ENCODE peak calls at places on chromosomes 6 and 20, in eight cellular contexts. One of them, this sample, is unnamed.

GRCh38 chr6:87105823-87106222 is 10.9 kb upstream of the CGA start:
- DNase-seq in K562: no peak
- DNase-seq in psoas muscle: no peak
- DNase-seq in GM23338: no peak
- DNase-seq in lung: no peak
- DNase-seq in fibroblast of mammary gland: no peak
- DNase-seq in CD8-positive, alpha-beta T cell: no peak
- DNase-seq in fibroblast of the aortic adventitia: peak
- DNase-seq in this sample: no peak

GRCh38 chr20:4136078-4136966 is 121.0 kb upstream of the RNF24 start:
- DNase-seq in K562: no peak
- DNase-seq in psoas muscle: no peak
- DNase-seq in GM23338: no peak
- DNase-seq in lung: no peak
- DNase-seq in fibroblast of mammary gland: no peak
- DNase-seq in CD8-positive, alpha-beta T cell: no peak
- DNase-seq in fibroblast of the aortic adventitia: no peak
- DNase-seq in this sample: no peak

GRCh38 chr6:30685977-30686907 is at the start of gene PPP1R18:
- DNase-seq in K562: peak
- DNase-seq in psoas muscle: peak
- DNase-seq in GM23338: peak
- DNase-seq in lung: peak
- DNase-seq in fibroblast of mammary gland: peak
- DNase-seq in CD8-positive, alpha-beta T cell: peak
- DNase-seq in fibroblast of the aortic adventitia: peak
- DNase-seq in this sample: peak

GRCh38 chr20:62203378-62204030 is 16.6 kb downstream of the HRH3 start:
- DNase-seq in K562: no peak
- DNase-seq in psoas muscle: peak
- DNase-seq in GM23338: no peak
- DNase-seq in lung: no peak
- DNase-seq in fibroblast of mammary gland: peak
- DNase-seq in CD8-positive, alpha-beta T cell: no peak
- DNase-seq in fibroblast of the aortic adventitia: no peak
- DNase-seq in this sample: no peak

GRCh38 chr6:52663120-52663934 is 7.6 kb upstream of the TMEM14A start:
- DNase-seq in K562: peak
- DNase-seq in psoas muscle: no peak
- DNase-seq in GM23338: peak
- DNase-seq in lung: peak
- DNase-seq in fibroblast of mammary gland: peak
- DNase-seq in CD8-positive, alpha-beta T cell: peak
- DNase-seq in fibroblast of the aortic adventitia: peak
- DNase-seq in this sample: peak

GRCh38 chr6:105193647-105194046 is 13.8 kb upstream of the POPDC3 start:
- DNase-seq in K562: no peak
- DNase-seq in psoas muscle: no peak
- DNase-seq in GM23338: no peak
- DNase-seq in lung: no peak
- DNase-seq in fibroblast of mammary gland: peak
- DNase-seq in CD8-positive, alpha-beta T cell: no peak
- DNase-seq in fibroblast of the aortic adventitia: peak
- DNase-seq in this sample: no peak

GRCh38 chr20:7742479-7742878 is 197.8 kb downstream of the HAO1 start:
- DNase-seq in K562: no peak
- DNase-seq in psoas muscle: no peak
- DNase-seq in GM23338: no peak
- DNase-seq in lung: no peak
- DNase-seq in fibroblast of mammary gland: peak
- DNase-seq in CD8-positive, alpha-beta T cell: no peak
- DNase-seq in fibroblast of the aortic adventitia: peak
- DNase-seq in this sample: no peak

GRCh38 chr6:6886160-6886885 is 221.4 kb upstream of the RREB1 start:
- DNase-seq in K562: peak
- DNase-seq in psoas muscle: peak
- DNase-seq in GM23338: no peak
- DNase-seq in lung: no peak
- DNase-seq in fibroblast of mammary gland: no peak
- DNase-seq in CD8-positive, alpha-beta T cell: no peak
- DNase-seq in fibroblast of the aortic adventitia: no peak
- DNase-seq in this sample: no peak

GRCh38 chr20:62629864-62630470 is 12.3 kb upstream of the SLCO4A1 start:
- DNase-seq in K562: no peak
- DNase-seq in psoas muscle: no peak
- DNase-seq in GM23338: no peak
- DNase-seq in lung: no peak
- DNase-seq in fibroblast of mammary gland: no peak
- DNase-seq in CD8-positive, alpha-beta T cell: no peak
- DNase-seq in fibroblast of the aortic adventitia: no peak
- DNase-seq in this sample: no peak

GRCh38 chr20:13953227-13953626 is 37.2 kb downstream of the SEL1L2 start:
- DNase-seq in K562: no peak
- DNase-seq in psoas muscle: no peak
- DNase-seq in GM23338: peak
- DNase-seq in lung: no peak
- DNase-seq in fibroblast of mammary gland: no peak
- DNase-seq in CD8-positive, alpha-beta T cell: no peak
- DNase-seq in fibroblast of the aortic adventitia: no peak
- DNase-seq in this sample: no peak

GRCh38 chr20:61938839-61939690 is 126.6 kb downstream of the TAF4 start:
- DNase-seq in K562: no peak
- DNase-seq in psoas muscle: peak
- DNase-seq in GM23338: no peak
- DNase-seq in lung: no peak
- DNase-seq in fibroblast of mammary gland: no peak
- DNase-seq in CD8-positive, alpha-beta T cell: no peak
- DNase-seq in fibroblast of the aortic adventitia: no peak
- DNase-seq in this sample: no peak

GRCh38 chr6:11069760-11070159 is 23.9 kb upstream of the SMIM13 start:
- DNase-seq in K562: no peak
- DNase-seq in psoas muscle: no peak
- DNase-seq in GM23338: no peak
- DNase-seq in lung: no peak
- DNase-seq in fibroblast of mammary gland: no peak
- DNase-seq in CD8-positive, alpha-beta T cell: no peak
- DNase-seq in fibroblast of the aortic adventitia: no peak
- DNase-seq in this sample: no peak

GRCh38 chr6:104123227-104123626 is 736.5 kb downstream of the HACE1 start:
- DNase-seq in K562: no peak
- DNase-seq in psoas muscle: no peak
- DNase-seq in GM23338: peak
- DNase-seq in lung: no peak
- DNase-seq in fibroblast of mammary gland: no peak
- DNase-seq in CD8-positive, alpha-beta T cell: no peak
- DNase-seq in fibroblast of the aortic adventitia: no peak
- DNase-seq in this sample: no peak

GRCh38 chr20:35270021-35270902 is 7.7 kb downstream of the MMP24OS start:
- DNase-seq in K562: no peak
- DNase-seq in psoas muscle: no peak
- DNase-seq in GM23338: no peak
- DNase-seq in lung: no peak
- DNase-seq in fibroblast of mammary gland: no peak
- DNase-seq in CD8-positive, alpha-beta T cell: no peak
- DNase-seq in fibroblast of the aortic adventitia: no peak
- DNase-seq in this sample: no peak

GRCh38 chr6:13188306-13188705 is 140.0 kb downstream of the TBC1D7 start:
- DNase-seq in K562: no peak
- DNase-seq in psoas muscle: no peak
- DNase-seq in GM23338: no peak
- DNase-seq in lung: no peak
- DNase-seq in fibroblast of mammary gland: no peak
- DNase-seq in CD8-positive, alpha-beta T cell: no peak
- DNase-seq in fibroblast of the aortic adventitia: no peak
- DNase-seq in this sample: no peak

GRCh38 chr6:624979-625378 is 31.9 kb downstream of the HUS1B start:
- DNase-seq in K562: peak
- DNase-seq in psoas muscle: no peak
- DNase-seq in GM23338: peak
- DNase-seq in lung: no peak
- DNase-seq in fibroblast of mammary gland: peak
- DNase-seq in CD8-positive, alpha-beta T cell: no peak
- DNase-seq in fibroblast of the aortic adventitia: peak
- DNase-seq in this sample: no peak

GRCh38 chr20:36344517-36345132 is 38.5 kb downstream of the DLGAP4 start:
- DNase-seq in K562: peak
- DNase-seq in psoas muscle: no peak
- DNase-seq in GM23338: peak
- DNase-seq in lung: no peak
- DNase-seq in fibroblast of mammary gland: peak
- DNase-seq in CD8-positive, alpha-beta T cell: no peak
- DNase-seq in fibroblast of the aortic adventitia: peak
- DNase-seq in this sample: no peak

GRCh38 chr20:14963262-14963663 is 625.9 kb upstream of the FLRT3 start:
- DNase-seq in K562: no peak
- DNase-seq in psoas muscle: no peak
- DNase-seq in GM23338: no peak
- DNase-seq in lung: no peak
- DNase-seq in fibroblast of mammary gland: peak
- DNase-seq in CD8-positive, alpha-beta T cell: no peak
- DNase-seq in fibroblast of the aortic adventitia: peak
- DNase-seq in this sample: no peak

GRCh38 chr6:215335-216034 is 76.8 kb upstream of the DUSP22 start:
- DNase-seq in K562: no peak
- DNase-seq in psoas muscle: no peak
- DNase-seq in GM23338: no peak
- DNase-seq in lung: peak
- DNase-seq in fibroblast of mammary gland: peak
- DNase-seq in CD8-positive, alpha-beta T cell: peak
- DNase-seq in fibroblast of the aortic adventitia: peak
- DNase-seq in this sample: no peak

GRCh38 chr6:166637001-166637400 is 9.9 kb upstream of the RPS6KA2 start:
- DNase-seq in K562: no peak
- DNase-seq in psoas muscle: no peak
- DNase-seq in GM23338: no peak
- DNase-seq in lung: no peak
- DNase-seq in fibroblast of mammary gland: no peak
- DNase-seq in CD8-positive, alpha-beta T cell: no peak
- DNase-seq in fibroblast of the aortic adventitia: no peak
- DNase-seq in this sample: no peak

DNA sequence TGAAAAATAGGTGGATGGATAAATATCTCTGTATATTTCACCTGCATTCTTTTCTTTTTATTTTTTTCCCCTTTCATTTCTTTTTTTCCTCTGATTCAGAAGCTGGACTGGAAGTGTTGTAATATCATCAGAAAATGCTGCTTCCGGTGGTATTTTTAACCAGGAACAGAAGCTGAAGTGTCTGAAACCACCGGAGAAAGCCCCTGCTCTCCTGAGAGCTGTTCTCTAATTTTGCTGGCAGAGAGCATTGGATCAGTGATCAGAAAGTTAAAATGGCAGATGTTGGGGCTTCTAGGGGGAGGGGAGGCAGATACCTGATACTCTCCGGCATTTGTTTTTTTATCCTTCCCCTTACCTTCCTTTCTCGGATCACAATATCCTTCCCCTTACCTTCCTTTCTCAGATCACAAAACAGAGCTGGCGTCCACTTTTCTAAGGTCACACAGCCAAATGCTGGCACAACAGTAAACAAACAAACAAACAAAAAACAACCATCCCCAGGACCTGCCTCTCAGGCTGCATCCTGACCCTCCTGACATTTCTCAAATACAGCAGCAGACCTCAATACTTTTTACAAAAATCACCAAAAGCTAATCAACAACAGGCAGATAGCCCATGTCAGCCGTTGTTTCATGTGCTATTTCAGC is 143.2 kb upstream of the ZNF217 start:
- DNase-seq in K562: no peak
- DNase-seq in psoas muscle: no peak
- DNase-seq in GM23338: peak
- DNase-seq in lung: no peak
- DNase-seq in fibroblast of mammary gland: peak
- DNase-seq in CD8-positive, alpha-beta T cell: no peak
- DNase-seq in fibroblast of the aortic adventitia: peak
- DNase-seq in this sample: no peak
- H3K4me3 ChIP-seq in K562: no peak
- H3K4me3 ChIP-seq in psoas muscle: peak
- H3K4me3 ChIP-seq in GM23338: peak
- H3K4me3 ChIP-seq in lung: no peak
- H3K4me3 ChIP-seq in fibroblast of mammary gland: no peak
- H3K4me3 ChIP-seq in CD8-positive, alpha-beta T cell: no peak
- H3K4me3 ChIP-seq in fibroblast of the aortic adventitia: no peak
- H3K4me3 ChIP-seq in this sample: no peak

GRCh38 chr6:132728616-132729015 is 14.8 kb upstream of the VNN1 start:
- DNase-seq in K562: no peak
- DNase-seq in psoas muscle: no peak
- DNase-seq in GM23338: peak
- DNase-seq in lung: no peak
- DNase-seq in fibroblast of mammary gland: no peak
- DNase-seq in CD8-positive, alpha-beta T cell: no peak
- DNase-seq in fibroblast of the aortic adventitia: no peak
- DNase-seq in this sample: no peak
- H3K4me3 ChIP-seq in K562: no peak
- H3K4me3 ChIP-seq in psoas muscle: no peak
- H3K4me3 ChIP-seq in GM23338: no peak
- H3K4me3 ChIP-seq in lung: no peak
- H3K4me3 ChIP-seq in fibroblast of mammary gland: no peak
- H3K4me3 ChIP-seq in CD8-positive, alpha-beta T cell: no peak
- H3K4me3 ChIP-seq in fibroblast of the aortic adventitia: no peak
- H3K4me3 ChIP-seq in this sample: no peak

GRCh38 chr20:2820084-2820895 is 4.1 kb downstream of the TMEM239 start:
- DNase-seq in K562: peak
- DNase-seq in psoas muscle: no peak
- DNase-seq in GM23338: peak
- DNase-seq in lung: peak
- DNase-seq in fibroblast of mammary gland: peak
- DNase-seq in CD8-positive, alpha-beta T cell: no peak
- DNase-seq in fibroblast of the aortic adventitia: peak
- DNase-seq in this sample: no peak
- H3K4me3 ChIP-seq in K562: no peak
- H3K4me3 ChIP-seq in psoas muscle: no peak
- H3K4me3 ChIP-seq in GM23338: peak
- H3K4me3 ChIP-seq in lung: no peak
- H3K4me3 ChIP-seq in fibroblast of mammary gland: no peak
- H3K4me3 ChIP-seq in CD8-positive, alpha-beta T cell: no peak
- H3K4me3 ChIP-seq in fibroblast of the aortic adventitia: no peak
- H3K4me3 ChIP-seq in this sample: no peak

DNA sequence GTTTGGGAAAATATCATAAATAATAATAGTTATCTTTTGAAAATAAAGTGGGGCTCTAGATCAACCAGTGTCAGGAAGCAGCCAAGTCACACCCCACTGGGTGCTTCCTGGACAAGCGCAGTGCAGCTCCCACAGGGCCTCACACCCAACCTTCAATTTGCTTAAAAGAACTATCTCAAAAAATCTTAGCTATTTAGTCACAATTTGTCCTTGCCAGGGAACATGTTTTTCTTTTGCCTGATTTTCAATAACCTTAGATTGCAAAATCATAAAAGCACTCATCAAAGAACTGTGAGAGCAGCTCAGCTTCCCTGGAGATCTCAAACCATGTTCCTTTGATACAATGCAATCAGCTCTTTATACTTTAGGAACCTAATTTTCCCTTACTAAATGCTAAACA is 1.6 kb upstream of the NCOA7 start:
- DNase-seq in K562: peak
- DNase-seq in psoas muscle: peak
- DNase-seq in GM23338: no peak
- DNase-seq in lung: no peak
- DNase-seq in fibroblast of mammary gland: no peak
- DNase-seq in CD8-positive, alpha-beta T cell: no peak
- DNase-seq in fibroblast of the aortic adventitia: peak
- DNase-seq in this sample: peak
- H3K4me3 ChIP-seq in K562: no peak
- H3K4me3 ChIP-seq in psoas muscle: no peak
- H3K4me3 ChIP-seq in GM23338: peak
- H3K4me3 ChIP-seq in lung: no peak
- H3K4me3 ChIP-seq in fibroblast of mammary gland: no peak
- H3K4me3 ChIP-seq in CD8-positive, alpha-beta T cell: no peak
- H3K4me3 ChIP-seq in fibroblast of the aortic adventitia: no peak
- H3K4me3 ChIP-seq in this sample: peak

GRCh38 chr6:32855467-32856174 is 1.6 kb downstream of the PSMB9 start:
- DNase-seq in K562: no peak
- DNase-seq in psoas muscle: no peak
- DNase-seq in GM23338: no peak
- DNase-seq in lung: no peak
- DNase-seq in fibroblast of mammary gland: no peak
- DNase-seq in CD8-positive, alpha-beta T cell: no peak
- DNase-seq in fibroblast of the aortic adventitia: no peak
- DNase-seq in this sample: no peak
- H3K4me3 ChIP-seq in K562: no peak
- H3K4me3 ChIP-seq in psoas muscle: peak
- H3K4me3 ChIP-seq in GM23338: no peak
- H3K4me3 ChIP-seq in lung: no peak
- H3K4me3 ChIP-seq in fibroblast of mammary gland: no peak
- H3K4me3 ChIP-seq in CD8-positive, alpha-beta T cell: peak
- H3K4me3 ChIP-seq in fibroblast of the aortic adventitia: no peak
- H3K4me3 ChIP-seq in this sample: peak

This sample was measured in naive thymus-derived CD4-positive, alpha-beta T cell.